ENCODE peak calls at places on chromosomes 2 and 18, in seven cellular contexts. One of them, this sample, is unnamed.

GRCh38 chr2:71951718-71952404 is 195.8 kb downstream of the CYP26B1 start:
- DNase-seq in mesendoderm: no peak
- DNase-seq in H9: no peak
- DNase-seq in IMR-90: no peak
- DNase-seq in H1: no peak
- DNase-seq in trophoblast cell: no peak
- DNase-seq in mesenchymal stem cell: no peak
- DNase-seq in this sample: no peak

GRCh38 chr2:135839713-135840112 is 2.7 kb upstream of the LCT start:
- DNase-seq in trophoblast cell: peak
- DNase-seq in mesenchymal stem cell: peak
- DNase-seq in H9: no peak
- DNase-seq in H1: no peak
- DNase-seq in IMR-90: peak
- DNase-seq in mesendoderm: no peak
- DNase-seq in this sample: no peak

GRCh38 chr2:224909885-224910517 is 132.3 kb downstream of the DOCK10 start:
- DNase-seq in mesenchymal stem cell: peak
- DNase-seq in H9: no peak
- DNase-seq in H1: no peak
- DNase-seq in IMR-90: peak
- DNase-seq in trophoblast cell: peak
- DNase-seq in mesendoderm: peak
- DNase-seq in this sample: no peak

GRCh38 chr2:99615247-99615771 is 125.5 kb upstream of the REV1 start:
- DNase-seq in IMR-90: no peak
- DNase-seq in H9: peak
- DNase-seq in trophoblast cell: peak
- DNase-seq in mesenchymal stem cell: no peak
- DNase-seq in H1: peak
- DNase-seq in mesendoderm: peak
- DNase-seq in this sample: no peak

GRCh38 chr2:101249826-101250225 is 2.9 kb upstream of the CNOT11 start:
- DNase-seq in trophoblast cell: no peak
- DNase-seq in H1: peak
- DNase-seq in mesendoderm: no peak
- DNase-seq in H9: peak
- DNase-seq in IMR-90: no peak
- DNase-seq in mesenchymal stem cell: no peak
- DNase-seq in this sample: no peak

GRCh38 chr2:100752628-100753333 is 67.2 kb upstream of the NPAS2 start:
- DNase-seq in mesenchymal stem cell: peak
- DNase-seq in H9: no peak
- DNase-seq in IMR-90: peak
- DNase-seq in H1: no peak
- DNase-seq in mesendoderm: no peak
- DNase-seq in trophoblast cell: peak
- DNase-seq in this sample: no peak

GRCh38 chr2:217398860-217399259 is 539.0 kb upstream of the TNP1 start:
- DNase-seq in trophoblast cell: no peak
- DNase-seq in mesendoderm: no peak
- DNase-seq in IMR-90: no peak
- DNase-seq in H9: no peak
- DNase-seq in mesenchymal stem cell: no peak
- DNase-seq in H1: no peak
- DNase-seq in this sample: no peak

GRCh38 chr18:58362027-58362575 is 266.8 kb downstream of the ALPK2 start:
- DNase-seq in mesendoderm: no peak
- DNase-seq in IMR-90: peak
- DNase-seq in mesenchymal stem cell: peak
- DNase-seq in trophoblast cell: peak
- DNase-seq in H1: no peak
- DNase-seq in H9: no peak
- DNase-seq in this sample: no peak

GRCh38 chr18:75418293-75418692 is 9.2 kb downstream of the SMIM21 start:
- DNase-seq in trophoblast cell: no peak
- DNase-seq in H1: no peak
- DNase-seq in IMR-90: no peak
- DNase-seq in H9: no peak
- DNase-seq in mesendoderm: no peak
- DNase-seq in mesenchymal stem cell: no peak
- DNase-seq in this sample: no peak

GRCh38 chr2:239751719-239752355 is 273.3 kb downstream of the NDUFA10 start:
- DNase-seq in mesendoderm: peak
- DNase-seq in H9: no peak
- DNase-seq in trophoblast cell: no peak
- DNase-seq in mesenchymal stem cell: no peak
- DNase-seq in H1: no peak
- DNase-seq in IMR-90: no peak
- DNase-seq in this sample: no peak

GRCh38 chr18:50819027-50819726 is 639 bp downstream of the MRO start:
- DNase-seq in H9: peak
- DNase-seq in trophoblast cell: peak
- DNase-seq in IMR-90: no peak
- DNase-seq in mesendoderm: peak
- DNase-seq in H1: peak
- DNase-seq in mesenchymal stem cell: peak
- DNase-seq in this sample: peak

GRCh38 chr2:207599641-207600040 is 25.6 kb downstream of the METTL21A start:
- DNase-seq in H9: no peak
- DNase-seq in mesenchymal stem cell: no peak
- DNase-seq in mesendoderm: no peak
- DNase-seq in trophoblast cell: no peak
- DNase-seq in H1: no peak
- DNase-seq in IMR-90: no peak
- DNase-seq in this sample: no peak

GRCh38 chr2:9652898-9653479 is 22.2 kb upstream of the YWHAQ start:
- DNase-seq in H1: no peak
- DNase-seq in trophoblast cell: no peak
- DNase-seq in mesenchymal stem cell: no peak
- DNase-seq in H9: no peak
- DNase-seq in mesendoderm: no peak
- DNase-seq in IMR-90: no peak
- DNase-seq in this sample: no peak

GRCh38 chr18:59878644-59879043 is 21.2 kb upstream of the PMAIP1 start:
- DNase-seq in H9: no peak
- DNase-seq in IMR-90: peak
- DNase-seq in trophoblast cell: no peak
- DNase-seq in mesenchymal stem cell: peak
- DNase-seq in mesendoderm: no peak
- DNase-seq in H1: no peak
- DNase-seq in this sample: no peak

GRCh38 chr2:138577066-138577465 is 75.5 kb downstream of the SPOPL start:
- DNase-seq in trophoblast cell: no peak
- DNase-seq in H9: no peak
- DNase-seq in H1: no peak
- DNase-seq in IMR-90: no peak
- DNase-seq in mesenchymal stem cell: no peak
- DNase-seq in mesendoderm: no peak
- DNase-seq in this sample: no peak

GRCh38 chr2:68714866-68715265 is 19.7 kb upstream of the ARHGAP25 start:
- DNase-seq in mesendoderm: no peak
- DNase-seq in mesenchymal stem cell: no peak
- DNase-seq in H1: no peak
- DNase-seq in H9: no peak
- DNase-seq in trophoblast cell: peak
- DNase-seq in IMR-90: no peak
- DNase-seq in this sample: no peak

GRCh38 chr2:97726311-97727064 is 13.1 kb downstream of the ZAP70 start:
- DNase-seq in IMR-90: peak
- DNase-seq in mesenchymal stem cell: peak
- DNase-seq in mesendoderm: no peak
- DNase-seq in trophoblast cell: no peak
- DNase-seq in H9: no peak
- DNase-seq in H1: no peak
- DNase-seq in this sample: no peak

GRCh38 chr2:42970151-42970550 is 177.8 kb upstream of the HAAO start:
- DNase-seq in trophoblast cell: peak
- DNase-seq in mesendoderm: no peak
- DNase-seq in mesenchymal stem cell: no peak
- DNase-seq in H1: no peak
- DNase-seq in IMR-90: peak
- DNase-seq in H9: no peak
- DNase-seq in this sample: no peak

GRCh38 chr2:224042191-224042696 is 3.2 kb upstream of the SERPINE2 start:
- DNase-seq in trophoblast cell: no peak
- DNase-seq in mesenchymal stem cell: peak
- DNase-seq in mesendoderm: no peak
- DNase-seq in IMR-90: peak
- DNase-seq in H9: no peak
- DNase-seq in H1: no peak
- DNase-seq in this sample: no peak

GRCh38 chr2:238571626-238572372 is 145.1 kb downstream of the ASB1 start:
- DNase-seq in H9: no peak
- DNase-seq in trophoblast cell: no peak
- DNase-seq in H1: no peak
- DNase-seq in mesenchymal stem cell: no peak
- DNase-seq in mesendoderm: no peak
- DNase-seq in IMR-90: no peak
- DNase-seq in this sample: no peak

GRCh38 chr2:112001136-112001764 is 53.8 kb upstream of the TMEM87B start:
- DNase-seq in H1: peak
- DNase-seq in trophoblast cell: peak
- DNase-seq in H9: no peak
- DNase-seq in IMR-90: no peak
- DNase-seq in mesendoderm: no peak
- DNase-seq in mesenchymal stem cell: no peak
- DNase-seq in this sample: no peak

GRCh38 chr2:191803007-191803406 is 43.9 kb downstream of the CAVIN2 start:
- DNase-seq in mesenchymal stem cell: no peak
- DNase-seq in IMR-90: no peak
- DNase-seq in H9: no peak
- DNase-seq in trophoblast cell: no peak
- DNase-seq in H1: no peak
- DNase-seq in mesendoderm: no peak
- DNase-seq in this sample: no peak

GRCh38 chr18:61244632-61245031 is 88.6 kb upstream of the CDH20 start:
- DNase-seq in mesenchymal stem cell: no peak
- DNase-seq in trophoblast cell: no peak
- DNase-seq in IMR-90: no peak
- DNase-seq in mesendoderm: no peak
- DNase-seq in H1: no peak
- DNase-seq in H9: no peak
- DNase-seq in this sample: no peak

GRCh38 chr18:79123948-79124347 is 54.8 kb downstream of the ATP9B start:
- DNase-seq in mesendoderm: peak
- DNase-seq in mesenchymal stem cell: no peak
- DNase-seq in H9: no peak
- DNase-seq in trophoblast cell: no peak
- DNase-seq in IMR-90: peak
- DNase-seq in H1: no peak
- DNase-seq in this sample: no peak

GRCh38 chr2:44766777-44767176 is 174.7 kb upstream of the SIX3 start:
- DNase-seq in H1: no peak
- DNase-seq in H9: no peak
- DNase-seq in mesendoderm: no peak
- DNase-seq in trophoblast cell: no peak
- DNase-seq in mesenchymal stem cell: no peak
- DNase-seq in IMR-90: no peak
- DNase-seq in this sample: no peak

GRCh38 chr2:224444783-224445182 is 42.9 kb upstream of the FAM124B start:
- DNase-seq in IMR-90: no peak
- DNase-seq in H1: no peak
- DNase-seq in mesendoderm: no peak
- DNase-seq in H9: no peak
- DNase-seq in trophoblast cell: no peak
- DNase-seq in mesenchymal stem cell: no peak
- DNase-seq in this sample: no peak

GRCh38 chr18:27040796-27041195 is 144.3 kb downstream of the CHST9 start:
- DNase-seq in IMR-90: no peak
- DNase-seq in mesenchymal stem cell: no peak
- DNase-seq in H1: no peak
- DNase-seq in trophoblast cell: no peak
- DNase-seq in H9: no peak
- DNase-seq in mesendoderm: no peak
- DNase-seq in this sample: no peak

GRCh38 chr2:73984203-73984921 is at the start of gene TET3:
- DNase-seq in mesenchymal stem cell: no peak
- DNase-seq in mesendoderm: no peak
- DNase-seq in IMR-90: no peak
- DNase-seq in trophoblast cell: no peak
- DNase-seq in H1: peak
- DNase-seq in H9: peak
- DNase-seq in this sample: no peak

GRCh38 chr2:85133751-85134254 is 611 bp downstream of the TCF7L1 start:
- DNase-seq in mesenchymal stem cell: peak
- DNase-seq in H1: peak
- DNase-seq in trophoblast cell: peak
- DNase-seq in mesendoderm: peak
- DNase-seq in H9: no peak
- DNase-seq in IMR-90: peak
- DNase-seq in this sample: peak

GRCh38 chr2:51247252-51247651 is 215.3 kb upstream of the NRXN1 start:
- DNase-seq in H9: peak
- DNase-seq in mesendoderm: peak
- DNase-seq in mesenchymal stem cell: no peak
- DNase-seq in IMR-90: no peak
- DNase-seq in trophoblast cell: no peak
- DNase-seq in H1: no peak
- DNase-seq in this sample: no peak

GRCh38 chr2:31992025-31992566 is 18.7 kb downstream of the MEMO1 start:
- DNase-seq in mesenchymal stem cell: no peak
- DNase-seq in IMR-90: no peak
- DNase-seq in trophoblast cell: no peak
- DNase-seq in mesendoderm: peak
- DNase-seq in H1: no peak
- DNase-seq in H9: no peak
- DNase-seq in this sample: no peak
- H3K27ac ChIP-seq in mesenchymal stem cell: no peak
- H3K27ac ChIP-seq in IMR-90: no peak
- H3K27ac ChIP-seq in trophoblast cell: no peak
- H3K27ac ChIP-seq in mesendoderm: no peak
- H3K27ac ChIP-seq in H1: no peak
- H3K27ac ChIP-seq in H9: no peak
- H3K27ac ChIP-seq in this sample: no peak

GRCh38 chr2:221429741-221430491 is 142.2 kb downstream of the EPHA4 start:
- DNase-seq in mesenchymal stem cell: peak
- DNase-seq in IMR-90: peak
- DNase-seq in trophoblast cell: no peak
- DNase-seq in H1: no peak
- DNase-seq in H9: no peak
- DNase-seq in mesendoderm: no peak
- DNase-seq in this sample: no peak
- H3K18ac ChIP-seq in mesenchymal stem cell: no peak
- H3K18ac ChIP-seq in IMR-90: no peak
- H3K18ac ChIP-seq in trophoblast cell: no peak
- H3K18ac ChIP-seq in H1: no peak
- H3K18ac ChIP-seq in H9: no peak
- H3K18ac ChIP-seq in mesendoderm: no peak
- H3K18ac ChIP-seq in this sample: no peak

GRCh38 chr18:45775726-45776125 is 49.7 kb upstream of the SIGLEC15 start:
- DNase-seq in trophoblast cell: no peak
- DNase-seq in mesenchymal stem cell: no peak
- DNase-seq in mesendoderm: peak
- DNase-seq in H9: no peak
- DNase-seq in H1: no peak
- DNase-seq in IMR-90: no peak
- DNase-seq in this sample: no peak
- H3K27ac ChIP-seq in trophoblast cell: no peak
- H3K27ac ChIP-seq in mesenchymal stem cell: no peak
- H3K27ac ChIP-seq in mesendoderm: no peak
- H3K27ac ChIP-seq in H9: no peak
- H3K27ac ChIP-seq in H1: peak
- H3K27ac ChIP-seq in IMR-90: peak
- H3K27ac ChIP-seq in this sample: no peak

GRCh38 chr2:65378308-65378689 is 54.1 kb downstream of the SPRED2 start:
- DNase-seq in trophoblast cell: no peak
- DNase-seq in mesenchymal stem cell: no peak
- DNase-seq in H9: no peak
- DNase-seq in IMR-90: no peak
- DNase-seq in H1: no peak
- DNase-seq in mesendoderm: no peak
- DNase-seq in this sample: no peak
- H3K18ac ChIP-seq in trophoblast cell: peak
- H3K18ac ChIP-seq in mesenchymal stem cell: peak
- H3K18ac ChIP-seq in H9: no peak
- H3K18ac ChIP-seq in IMR-90: no peak
- H3K18ac ChIP-seq in H1: no peak
- H3K18ac ChIP-seq in mesendoderm: no peak
- H3K18ac ChIP-seq in this sample: no peak

This sample was measured in neuronal stem cell.